ENCODE peak calls at places on chromosomes 3 and 15, in eight cellular contexts. A is GM20000, T is GM10248, L is colonic mucosa, Q is GM06990, U is pancreas, N is prostate gland, Z is left ventricle myocardium inferior. V is an unnamed sample.

GRCh38 chr3:32226875-32227500 is 11.5 kb upstream of the CMTM8 start:
- DNase-seq in A (no peak), T (no peak), L (no peak), Q (no peak), U (no peak), N (no peak), Z (no peak), V (no peak)

GRCh38 chr3:182284793-182285192 is 508.5 kb upstream of the ATP11B start:
- DNase-seq in A (no peak), T (no peak), L (peak), Q (no peak), U (no peak), N (peak), Z (no peak), V (peak)

GRCh38 chr3:24185738-24186384 is 240.8 kb downstream of the NR1D2 start:
- DNase-seq in A (peak), T (peak), L (peak), Q (no peak), U (no peak), N (peak), Z (no peak), V (peak)

GRCh38 chr3:66428733-66429132 is 72.1 kb downstream of the LRIG1 start:
- DNase-seq in A (no peak), T (no peak), L (peak), Q (no peak), U (peak), N (peak), Z (peak), V (peak)

GRCh38 chr3:50862221-50862620 is 187.5 kb downstream of the DOCK3 start:
- DNase-seq in A (no peak), T (no peak), L (no peak), Q (no peak), U (no peak), N (no peak), Z (no peak), V (no peak)

GRCh38 chr3:37711721-37712120 is 150.0 kb upstream of the CTDSPL start:
- DNase-seq in A (no peak), T (no peak), L (no peak), Q (no peak), U (no peak), N (no peak), Z (no peak), V (no peak)

GRCh38 chr3:79297242-79297641 is 470.6 kb downstream of the ROBO1 start:
- DNase-seq in A (no peak), T (no peak), L (no peak), Q (no peak), U (no peak), N (no peak), Z (no peak), V (no peak)

GRCh38 chr15:36278219-36278618 is 301.2 kb upstream of the CDIN1 start:
- DNase-seq in A (no peak), T (no peak), L (no peak), Q (no peak), U (no peak), N (no peak), Z (no peak), V (no peak)

GRCh38 chr3:142447308-142447851 is 457 bp downstream of the XRN1 start:
- DNase-seq in A (peak), T (peak), L (peak), Q (no peak), U (peak), N (peak), Z (peak), V (peak)

GRCh38 chr3:192577271-192577670 is 150.1 kb downstream of the FGF12 start:
- DNase-seq in A (no peak), T (no peak), L (no peak), Q (no peak), U (no peak), N (peak), Z (no peak), V (no peak)

GRCh38 chr3:185900228-185900627 is 37.6 kb downstream of the TRA2B start:
- DNase-seq in A (no peak), T (no peak), L (no peak), Q (no peak), U (no peak), N (no peak), Z (no peak), V (peak)

GRCh38 chr15:70608156-70608555 is 155.2 kb downstream of the UACA start:
- DNase-seq in A (no peak), T (no peak), L (no peak), Q (no peak), U (no peak), N (no peak), Z (no peak), V (no peak)

GRCh38 chr3:194730369-194730768 is 44.7 kb downstream of the FAM43A start:
- DNase-seq in A (no peak), T (no peak), L (peak), Q (no peak), U (no peak), N (peak), Z (no peak), V (peak)

GRCh38 chr3:112175037-112175436 is 42.0 kb upstream of the GCSAM start:
- DNase-seq in A (no peak), T (no peak), L (no peak), Q (no peak), U (no peak), N (no peak), Z (no peak), V (no peak)

GRCh38 chr3:106862067-106862466 is 515.2 kb upstream of the CCDC54 start:
- DNase-seq in A (no peak), T (no peak), L (no peak), Q (no peak), U (no peak), N (no peak), Z (no peak), V (no peak)

GRCh38 chr15:29061746-29062660 is 176.2 kb downstream of the APBA2 start:
- DNase-seq in A (no peak), T (no peak), L (no peak), Q (no peak), U (no peak), N (no peak), Z (no peak), V (no peak)

GRCh38 chr3:19702416-19703078 is 231.5 kb downstream of the EFHB start:
- DNase-seq in A (no peak), T (no peak), L (peak), Q (peak), U (peak), N (no peak), Z (no peak), V (no peak)

GRCh38 chr15:57772223-57772957 is 65.9 kb downstream of the POLR2M start:
- DNase-seq in A (no peak), T (no peak), L (no peak), Q (no peak), U (no peak), N (no peak), Z (no peak), V (no peak)

GRCh38 chr15:60620707-60621106 is 141.8 kb upstream of the ICE2 start:
- DNase-seq in A (no peak), T (no peak), L (no peak), Q (no peak), U (no peak), N (peak), Z (no peak), V (peak)

GRCh38 chr15:61750271-61751084 is 309.8 kb downstream of the VPS13C start:
- DNase-seq in A (no peak), T (no peak), L (peak), Q (no peak), U (no peak), N (peak), Z (no peak), V (peak)

GRCh38 chr15:94206463-94207167 is 24.7 kb upstream of the MCTP2 start:
- DNase-seq in A (no peak), T (no peak), L (no peak), Q (no peak), U (no peak), N (peak), Z (no peak), V (no peak)

GRCh38 chr3:155391583-155391982 is 98.1 kb upstream of the STRIT1 start:
- DNase-seq in A (no peak), T (no peak), L (no peak), Q (no peak), U (no peak), N (no peak), Z (peak), V (no peak)

GRCh38 chr3:176514297-176514696 is 683.0 kb downstream of the TBL1XR1 start:
- DNase-seq in A (no peak), T (no peak), L (no peak), Q (no peak), U (no peak), N (peak), Z (no peak), V (peak)

GRCh38 chr15:77035584-77035983 is 35.3 kb downstream of the TSPAN3 start:
- DNase-seq in A (no peak), T (no peak), L (peak), Q (no peak), U (peak), N (no peak), Z (no peak), V (peak)

GRCh38 chr15:74421302-74422245 is 12.2 kb downstream of the SEMA7A start:
- DNase-seq in A (no peak), T (no peak), L (no peak), Q (no peak), U (no peak), N (no peak), Z (no peak), V (no peak)

GRCh38 chr15:36501063-36501678 is 78.3 kb upstream of the CDIN1 start:
- DNase-seq in A (peak), T (peak), L (peak), Q (no peak), U (no peak), N (peak), Z (no peak), V (peak)

GRCh38 chr3:51982352-51982837 is 940 bp upstream of the ACY1 start:
- DNase-seq in A (peak), T (peak), L (peak), Q (no peak), U (no peak), N (no peak), Z (no peak), V (peak)

GRCh38 chr3:188367741-188368140 is 213.8 kb downstream of the LPP start:
- DNase-seq in A (no peak), T (no peak), L (no peak), Q (no peak), U (no peak), N (no peak), Z (no peak), V (no peak)

GRCh38 chr3:129975332-129976090 is 991 bp downstream of the TRH start:
- DNase-seq in A (no peak), T (no peak), L (no peak), Q (no peak), U (peak), N (no peak), Z (peak), V (peak)
- TF ChIP-seq CTCF in A (no peak), T (no peak), L (no peak), Q (no peak), U (no peak), N (no peak), Z (no peak), V (peak)

GRCh38 chr3:48553886-48554845 is 2.4 kb downstream of the PFKFB4 start:
- DNase-seq in A (no peak), T (no peak), L (no peak), Q (no peak), U (no peak), N (no peak), Z (no peak), V (no peak)

GRCh38 chr3:48558446-48559134 is 2.0 kb upstream of the PFKFB4 start:
- DNase-seq in A (no peak), T (no peak), L (peak), Q (no peak), U (no peak), N (no peak), Z (peak), V (no peak)

GRCh38 chr3:48555231-48555948 is 1.2 kb downstream of the PFKFB4 start:
- DNase-seq in A (no peak), T (no peak), L (no peak), Q (no peak), U (no peak), N (no peak), Z (no peak), V (no peak)

GRCh38 chr3:48555949-48556795 is 431 bp downstream of the PFKFB4 start:
- DNase-seq in A (no peak), T (no peak), L (no peak), Q (no peak), U (no peak), N (peak), Z (no peak), V (no peak)

DNA sequence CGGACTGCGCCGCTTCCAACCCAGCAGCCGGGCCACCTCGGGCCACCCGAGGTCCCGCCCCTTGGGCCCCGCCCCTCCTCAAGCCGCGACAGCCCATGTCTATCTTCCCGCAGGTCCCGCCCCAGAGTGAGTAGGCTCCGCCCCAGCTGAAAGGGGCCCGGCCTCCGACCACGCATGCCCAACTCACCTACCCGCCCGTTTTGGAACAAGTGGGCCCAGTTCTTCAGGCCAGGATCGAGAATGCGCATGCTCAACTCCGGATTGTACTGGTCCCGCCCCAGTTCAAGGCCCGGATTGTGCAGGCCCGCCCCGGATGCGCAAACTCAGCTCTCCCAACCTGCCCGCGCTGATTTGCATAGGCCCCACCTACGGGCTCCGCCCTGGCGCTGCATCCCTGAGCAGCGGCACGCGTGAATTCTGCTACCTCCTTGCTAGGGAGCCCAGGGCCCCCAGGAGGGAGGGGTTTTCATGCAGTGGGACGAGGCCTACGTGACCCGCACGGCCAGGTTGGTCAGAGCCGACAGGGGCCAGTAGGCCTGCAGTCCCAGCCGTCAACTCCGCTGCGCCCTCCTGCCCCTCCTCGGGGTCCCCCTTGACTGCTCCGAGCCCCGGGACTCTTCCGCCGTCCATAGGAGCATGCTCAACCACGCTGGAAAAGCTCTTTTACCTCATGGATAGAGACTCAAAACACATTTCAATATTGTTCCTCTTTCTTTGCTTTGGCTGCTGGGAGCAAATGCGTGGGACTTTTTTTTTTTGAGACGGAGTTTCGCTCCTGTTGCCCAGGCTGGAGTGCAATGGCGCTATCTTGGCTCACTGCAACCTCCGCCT is at the start of gene PFKFB4:
- DNase-seq in A (peak), T (peak), L (peak), Q (peak), U (peak), N (peak), Z (peak), V (peak)
- TF ChIP-seq CTCF in A (no peak), T (no peak), L (no peak), Q (no peak), U (no peak), N (no peak), Z (peak), V (no peak)

GRCh38 chr3:152617609-152618008 is 217.3 kb upstream of the P2RY1 start:
- DNase-seq in A (no peak), T (no peak), L (no peak), Q (no peak), U (no peak), N (no peak), Z (no peak), V (no peak)
- TF ChIP-seq CTCF in A (no peak), T (no peak), L (no peak), Q (no peak), U (no peak), N (no peak), Z (no peak), V (no peak)

DNA sequence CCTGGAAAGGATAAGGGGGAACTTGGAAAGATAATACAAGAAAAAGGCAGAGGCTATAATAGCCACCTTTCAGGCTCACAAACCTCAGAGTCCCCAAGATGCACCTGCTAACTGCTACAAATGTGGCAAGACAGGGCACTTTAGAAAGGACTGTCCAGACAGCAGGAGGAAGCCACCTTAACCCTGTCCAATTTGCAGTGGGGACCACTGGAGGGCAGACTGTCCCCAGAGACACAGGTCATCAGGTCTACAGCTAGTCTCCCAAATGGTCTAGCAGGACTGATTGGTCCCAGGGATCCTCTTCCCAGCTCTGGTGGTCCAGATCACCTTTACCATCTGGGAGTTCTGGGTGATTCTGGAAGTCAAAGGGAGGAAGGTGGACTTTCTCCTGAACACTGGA is 882.5 kb upstream of the GBE1 start:
- DNase-seq in A (no peak), T (no peak), L (no peak), Q (no peak), U (no peak), N (no peak), Z (no peak), V (no peak)
- TF ChIP-seq CTCF in A (no peak), T (no peak), L (no peak), Q (no peak), U (no peak), N (no peak), Z (no peak), V (peak)

DNA sequence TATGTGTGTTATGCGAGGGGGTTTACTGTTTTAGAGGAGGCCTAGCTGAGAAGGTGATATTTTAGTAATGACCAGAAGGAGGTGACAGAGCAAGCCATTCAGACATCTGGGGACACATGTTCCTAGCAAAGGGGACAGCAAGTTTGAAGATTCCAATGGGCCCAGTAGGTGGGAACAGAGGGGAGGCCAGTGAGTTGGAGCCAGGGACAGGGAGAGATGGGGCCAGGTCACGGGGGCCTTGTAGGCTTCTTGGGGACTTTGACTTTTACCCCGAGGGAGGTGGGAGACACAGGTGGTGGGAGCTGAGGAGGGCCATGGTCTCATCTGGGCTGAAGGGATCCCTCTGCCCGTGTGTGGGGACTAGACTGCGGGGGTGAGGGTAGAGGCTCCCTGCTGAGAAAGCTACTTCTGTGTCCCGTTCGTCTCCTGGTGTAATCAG is 72.5 kb downstream of the MGLL start:
- DNase-seq in A (peak), T (no peak), L (no peak), Q (peak), U (no peak), N (no peak), Z (no peak), V (no peak)
- TF ChIP-seq CTCF in A (peak), T (peak), L (no peak), Q (peak), U (no peak), N (no peak), Z (peak), V (no peak)

GRCh38 chr3:21717272-21717671 is 33.7 kb downstream of the ZNF385D start:
- DNase-seq in A (no peak), T (no peak), L (no peak), Q (no peak), U (no peak), N (no peak), Z (no peak), V (no peak)
- TF ChIP-seq CTCF in A (no peak), T (no peak), L (no peak), Q (no peak), U (no peak), N (no peak), Z (no peak), V (no peak)

GRCh38 chr15:83837946-83838571 is 184.1 kb downstream of the ADAMTSL3 start:
- DNase-seq in A (peak), T (peak), L (no peak), Q (peak), U (peak), N (no peak), Z (no peak), V (peak)
- TF ChIP-seq CTCF in A (peak), T (peak), L (no peak), Q (peak), U (no peak), N (no peak), Z (peak), V (peak)

V was measured in hepatocyte.